ENCODE peak calls at places on chromosomes 2 and 18, in seven cellular contexts. R, F, K, X, L, A and D are unnamed samples.

GRCh38 chr2:73972846-73973245 is 11.9 kb upstream of the TET3 start:
- DNase-seq in R (no peak), F (no peak), K (no peak), X (no peak), L (no peak), A (no peak), D (no peak)

GRCh38 chr2:44495544-44495943 is 133.8 kb downstream of the CAMKMT start:
- DNase-seq in R (no peak), F (no peak), K (no peak), X (no peak), L (no peak), A (no peak), D (no peak)

GRCh38 chr2:160984426-160985077 is 175.7 kb upstream of the TANK start:
- DNase-seq in R (no peak), F (no peak), K (no peak), X (peak; percentile 61), L (no peak), A (no peak), D (no peak)

GRCh38 chr2:79437416-79438281 is 75.2 kb upstream of the CTNNA2 start:
- DNase-seq in R (no peak), F (no peak), K (no peak), X (no peak), L (no peak), A (no peak), D (no peak)

GRCh38 chr2:423479-423878 is 135.6 kb upstream of the ALKAL2 start:
- DNase-seq in R (no peak), F (no peak), K (no peak), X (no peak), L (no peak), A (no peak), D (no peak)

GRCh38 chr18:67354091-67354490 is 162.4 kb downstream of the DSEL start:
- DNase-seq in R (no peak), F (no peak), K (no peak), X (no peak), L (no peak), A (no peak), D (no peak)

GRCh38 chr18:37176307-37176934 is 347.5 kb downstream of the KIAA1328 start:
- DNase-seq in R (no peak), F (no peak), K (no peak), X (no peak), L (no peak), A (no peak), D (no peak)

GRCh38 chr18:31070206-31070605 is 27.7 kb upstream of the DSC3 start:
- DNase-seq in R (no peak), F (no peak), K (no peak), X (no peak), L (no peak), A (no peak), D (no peak)

GRCh38 chr18:9095297-9096012 is 7.0 kb upstream of the NDUFV2 start:
- DNase-seq in R (no peak), F (no peak), K (peak; percentile 13), X (no peak), L (no peak), A (no peak), D (no peak)

GRCh38 chr2:63050186-63050915 is at the start of gene OTX1:
- DNase-seq in R (peak; percentile 74), F (no peak), K (peak; percentile 85), X (no peak), L (no peak), A (peak; percentile 56), D (peak; percentile 55)

GRCh38 chr2:206442854-206443734 is at the start of gene ADAM23:
- DNase-seq in R (no peak), F (peak; percentile 39), K (peak; percentile 54), X (peak; percentile 48), L (no peak), A (no peak), D (peak; percentile 15)
- TF ChIP-seq POLR2A in R (no peak), F (no peak), K (peak; percentile 37), X (no peak), L (no peak), A (no peak), D (no peak)

DNA sequence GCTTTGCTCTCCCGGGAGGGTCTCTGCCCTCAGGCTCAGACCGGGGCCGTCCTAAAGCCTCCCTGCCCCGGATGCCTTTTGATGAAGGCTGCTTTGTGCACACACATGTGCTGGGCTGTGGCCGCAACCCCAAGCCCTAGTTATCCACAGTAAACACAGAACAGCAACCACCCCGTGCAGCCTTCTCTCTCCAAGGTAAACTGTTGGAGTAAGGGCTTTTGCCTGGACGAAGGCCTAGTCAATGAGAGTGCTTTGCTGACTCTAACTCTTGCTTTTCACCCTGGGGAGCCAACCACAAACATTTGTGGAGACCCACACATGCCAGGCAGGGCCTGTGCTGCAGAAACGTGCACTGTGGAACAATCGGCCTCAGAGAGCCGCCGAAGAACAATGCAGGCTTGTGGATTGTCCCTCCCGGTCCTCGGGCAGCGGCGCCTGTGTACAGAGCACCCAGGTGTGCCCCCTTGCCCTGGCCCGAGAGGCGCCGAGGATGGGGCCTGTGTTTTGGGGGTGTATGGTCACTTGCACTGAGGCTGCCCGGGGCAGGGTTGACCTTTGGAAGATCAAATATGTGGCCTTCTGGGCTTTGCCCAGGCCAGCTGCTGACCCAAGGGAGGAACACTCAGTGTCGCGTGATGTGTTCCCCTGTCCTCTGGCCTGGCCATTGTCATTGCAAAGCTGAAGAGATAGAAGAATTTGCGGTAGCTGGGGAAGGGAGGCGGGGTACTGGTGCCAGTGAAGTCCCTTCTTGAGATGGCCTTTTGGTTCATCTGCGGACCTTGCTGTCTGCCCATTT is 37.0 kb downstream of the CTIF start:
- DNase-seq in R (peak; percentile 77), F (no peak), K (no peak), X (no peak), L (no peak), A (no peak), D (no peak)
- TF ChIP-seq POLR2A in R (peak; percentile 30), F (no peak), K (no peak), X (no peak), L (no peak), A (no peak), D (no peak)

DNA sequence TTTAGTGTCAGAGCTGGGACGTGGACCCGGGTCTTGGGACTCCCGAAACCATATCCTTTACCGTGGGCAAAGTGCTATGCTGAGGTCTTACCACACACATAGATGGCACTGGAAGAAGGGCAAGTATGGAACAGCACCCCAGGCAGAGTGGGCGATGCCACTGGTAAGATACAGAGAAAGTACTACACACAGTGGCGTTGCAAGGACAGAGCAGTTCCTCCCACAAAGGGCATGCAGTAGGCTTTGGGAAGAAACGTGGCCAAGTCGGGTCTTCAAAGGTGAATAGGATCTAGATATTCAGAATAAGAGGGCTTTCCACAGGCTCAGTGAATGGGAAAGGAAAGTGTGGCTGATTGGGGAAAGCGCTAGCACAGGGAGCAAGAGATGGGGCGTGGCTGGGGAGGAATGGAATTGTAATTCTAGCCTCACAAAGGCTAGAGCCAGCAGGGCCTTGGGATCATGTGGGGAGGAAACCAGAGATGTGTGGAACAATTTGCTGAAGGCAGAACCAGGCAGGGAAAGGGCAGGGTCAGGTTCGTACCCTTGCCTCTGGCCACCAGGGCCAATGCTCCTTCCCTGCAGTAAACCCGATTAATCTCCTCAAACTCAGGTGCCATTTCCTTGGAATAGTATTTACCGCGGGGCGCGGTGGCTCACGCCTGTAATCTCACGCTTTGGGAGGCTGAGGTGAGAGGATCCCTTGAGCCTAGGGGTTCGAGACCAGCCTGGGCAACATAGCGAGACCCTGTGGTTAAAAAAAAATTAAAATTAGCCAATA is 36.0 kb downstream of the PCBP1 start:
- DNase-seq in R (no peak), F (peak; percentile 63), K (no peak), X (peak; percentile 73), L (peak; percentile 75), A (no peak), D (no peak)
- TF ChIP-seq POLR2A in R (no peak), F (peak; percentile 96), K (no peak), X (no peak), L (no peak), A (peak; percentile 41), D (no peak)

DNA sequence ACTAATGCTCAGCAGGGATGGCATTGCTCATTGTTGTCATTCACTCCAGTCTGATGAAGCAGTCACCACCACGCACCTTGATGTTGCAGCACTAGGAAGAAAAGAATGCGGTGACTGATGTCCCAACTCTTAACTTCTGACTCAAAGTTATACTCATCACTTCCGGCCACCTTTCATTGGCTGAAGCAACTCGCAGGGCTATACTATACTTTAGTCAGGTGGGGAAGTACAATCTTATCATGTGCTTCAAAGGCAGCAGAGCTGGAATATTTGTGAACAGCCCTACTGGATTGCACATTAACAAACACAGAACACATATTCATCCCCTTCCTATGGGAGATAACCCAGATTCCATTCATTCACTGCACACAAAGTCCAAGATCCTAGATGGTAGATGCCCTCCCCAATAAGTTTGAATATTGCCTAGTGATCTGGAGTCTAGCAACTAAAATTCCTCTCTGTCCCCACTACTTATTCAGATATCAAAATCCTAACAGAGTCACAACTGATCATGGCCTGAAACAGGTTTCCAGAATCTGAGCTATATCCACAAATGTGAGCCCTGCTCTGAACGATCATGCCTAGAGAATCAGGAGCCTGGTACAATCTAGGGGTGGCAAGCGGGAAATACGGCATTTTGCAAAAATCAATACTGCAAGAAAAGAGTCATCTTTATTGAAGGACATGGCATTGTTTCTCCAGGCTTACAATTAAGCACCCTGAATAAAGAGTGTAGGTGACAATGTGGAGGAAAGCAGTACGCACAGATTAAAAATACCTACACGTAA is 3.4 kb upstream of the SPATS2L start:
- DNase-seq in R (no peak), F (no peak), K (peak; percentile 76), X (no peak), L (no peak), A (peak; percentile 92), D (no peak)
- TF ChIP-seq POLR2A in R (no peak), F (no peak), K (no peak), X (no peak), L (no peak), A (peak; percentile 88), D (no peak)

GRCh38 chr18:73812423-73812822 is 335.2 kb downstream of the FBXO15 start:
- DNase-seq in R (no peak), F (no peak), K (no peak), X (no peak), L (no peak), A (no peak), D (no peak)
- TF ChIP-seq POLR2A in R (no peak), F (no peak), K (no peak), X (no peak), L (no peak), A (no peak), D (no peak)

GRCh38 chr2:20052872-20053281 is 1.4 kb upstream of the LAPTM4A start:
- DNase-seq in R (no peak), F (no peak), K (peak; percentile 81), X (peak; percentile 64), L (peak; percentile 86), A (peak; percentile 57), D (peak; percentile 84)
- TF ChIP-seq POLR2A in R (no peak), F (no peak), K (no peak), X (no peak), L (no peak), A (no peak), D (no peak)

GRCh38 chr2:231680992-231681852 is 27.1 kb upstream of the PTMA start:
- DNase-seq in R (peak; percentile 86), F (no peak), K (peak; percentile 74), X (peak; percentile 92), L (no peak), A (no peak), D (no peak)

GRCh38 chr2:231680284-231680991 is 27.9 kb upstream of the PTMA start:
- DNase-seq in R (peak; percentile 58), F (peak; percentile 64), K (no peak), X (no peak), L (no peak), A (no peak), D (no peak)

GRCh38 chr2:231679131-231679530 is 29.2 kb upstream of the PTMA start:
- DNase-seq in R (no peak), F (no peak), K (no peak), X (no peak), L (no peak), A (no peak), D (no peak)

GRCh38 chr2:231677632-231678104 is 30.7 kb upstream of the PTMA start:
- DNase-seq in R (peak; percentile 70), F (no peak), K (peak; percentile 85), X (peak; percentile 78), L (peak; percentile 90), A (peak; percentile 73), D (peak; percentile 84)

GRCh38 chr2:231679906-231680283 is 28.4 kb upstream of the PTMA start:
- DNase-seq in R (no peak), F (no peak), K (no peak), X (no peak), L (no peak), A (no peak), D (no peak)
- TF ChIP-seq POLR2A in R (no peak), F (no peak), K (no peak), X (no peak), L (no peak), A (no peak), D (no peak)